ENCODE peak calls at places on chromosomes 5 and 9, in six cellular contexts. W is non-pigmented ciliary epithelial cell, H is right lobe of liver, L is kidney epithelial cell, B is hepatocyte, Q is GM04504. T is an unnamed sample.

GRCh38 chr9:107836300-107836699 is 346.7 kb upstream of the KLF4 start:
- DNase-seq in W (no peak), H (no peak), L (no peak), B (no peak), Q (no peak), T (no peak)

GRCh38 chr9:72305102-72305546 is 59.9 kb downstream of the ZFAND5 start:
- DNase-seq in W (peak), H (peak), L (peak), B (peak), Q (no peak), T (no peak)

GRCh38 chr9:112046181-112046580 is 128.9 kb downstream of the SUSD1 start:
- DNase-seq in W (no peak), H (no peak), L (peak), B (no peak), Q (no peak), T (no peak)

GRCh38 chr5:5344051-5344571 is 78.4 kb upstream of the ICE1 start:
- DNase-seq in W (no peak), H (no peak), L (no peak), B (no peak), Q (no peak), T (no peak)

GRCh38 chr9:77927265-77927664 is 104.3 kb downstream of the GNAQ start:
- DNase-seq in W (no peak), H (no peak), L (no peak), B (no peak), Q (no peak), T (no peak)

GRCh38 chr5:138722518-138722917 is 30.7 kb upstream of the CTNNA1 start:
- DNase-seq in W (no peak), H (no peak), L (no peak), B (no peak), Q (no peak), T (no peak)

GRCh38 chr5:58502032-58502431 is 10.8 kb downstream of the GAPT start:
- DNase-seq in W (no peak), H (no peak), L (no peak), B (no peak), Q (no peak), T (no peak)

GRCh38 chr5:148794275-148794674 is 32.1 kb upstream of the ADRB2 start:
- DNase-seq in W (no peak), H (no peak), L (no peak), B (no peak), Q (peak), T (no peak)

GRCh38 chr5:141656396-141656795 is 5.2 kb upstream of the FCHSD1 start:
- DNase-seq in W (no peak), H (no peak), L (no peak), B (no peak), Q (no peak), T (no peak)

GRCh38 chr5:72587909-72588308 is 80.7 kb upstream of the ZNF366 start:
- DNase-seq in W (no peak), H (no peak), L (no peak), B (no peak), Q (no peak), T (no peak)

GRCh38 chr5:149217096-149217801 is 54.4 kb upstream of the AFAP1L1 start:
- DNase-seq in W (no peak), H (no peak), L (no peak), B (no peak), Q (no peak), T (no peak)

GRCh38 chr5:4205408-4205807 is 609.8 kb downstream of the IRX1 start:
- DNase-seq in W (no peak), H (no peak), L (no peak), B (no peak), Q (no peak), T (no peak)

GRCh38 chr5:6143523-6143922 is 234.8 kb downstream of the MED10 start:
- DNase-seq in W (no peak), H (no peak), L (no peak), B (no peak), Q (no peak), T (no peak)

GRCh38 chr5:43602818-43603534 is at the start of gene NNT:
- DNase-seq in W (no peak), H (peak), L (no peak), B (peak), Q (peak), T (no peak)

GRCh38 chr9:85515021-85515420 is 226.7 kb downstream of the AGTPBP1 start:
- DNase-seq in W (no peak), H (no peak), L (no peak), B (no peak), Q (no peak), T (no peak)

GRCh38 chr5:140569197-140569596 is 4.6 kb downstream of the SLC35A4 start:
- DNase-seq in W (no peak), H (no peak), L (no peak), B (no peak), Q (no peak), T (no peak)

GRCh38 chr9:123883634-123884033 is 46.3 kb downstream of the DENND1A start:
- DNase-seq in W (no peak), H (no peak), L (no peak), B (no peak), Q (no peak), T (no peak)

GRCh38 chr9:36543916-36544315 is 28.8 kb upstream of the MELK start:
- DNase-seq in W (no peak), H (no peak), L (no peak), B (peak), Q (peak), T (no peak)

GRCh38 chr9:93261281-93261680 is 77.3 kb downstream of the WNK2 start:
- DNase-seq in W (no peak), H (no peak), L (no peak), B (peak), Q (no peak), T (no peak)

GRCh38 chr9:89601856-89602562 is 2.8 kb upstream of the GADD45G start:
- DNase-seq in W (no peak), H (no peak), L (no peak), B (no peak), Q (no peak), T (no peak)

T was measured in retinal pigment epithelial cell.